ENCODE peak calls at places on chromosomes 16 and 17, in six cellular contexts. R is A549, W is neuronal stem cell, G is tibial nerve, H is choroid plexus epithelial cell, L is thoracic aorta. X is an unnamed sample.
A peak's percentile ranks its signal among the peaks of the same experiment; 100 is the strongest.

GRCh38 chr16:27718767-27719445 is 169.0 kb downstream of the KATNIP start:
- DNase-seq in R (no peak), W (peak; percentile 63), G (peak; percentile 52), H (no peak), L (no peak), X (peak; percentile 43)

GRCh38 chr17:38872671-38873385 is 3.0 kb downstream of the LASP1 start:
- DNase-seq in R (peak; percentile 61), W (no peak), G (no peak), H (no peak), L (no peak), X (no peak)

GRCh38 chr17:42850964-42851363 is at the start of gene AOC3:
- DNase-seq in R (no peak), W (no peak), G (no peak), H (no peak), L (no peak), X (peak; percentile 53)

GRCh38 chr17:77083547-77083946 is 57.2 kb upstream of the SEC14L1 start:
- DNase-seq in R (no peak), W (no peak), G (no peak), H (no peak), L (no peak), X (no peak)

GRCh38 chr17:5237541-5238016 is 2.9 kb upstream of the SCIMP start:
- DNase-seq in R (peak; percentile 90), W (peak; percentile 37), G (no peak), H (peak; percentile 66), L (no peak), X (peak; percentile 80)

GRCh38 chr17:60392845-60393702 is 1.1 kb upstream of the USP32 start:
- DNase-seq in R (peak; percentile 60), W (no peak), G (no peak), H (peak; percentile 86), L (no peak), X (no peak)

GRCh38 chr17:73064084-73064938 is 28.2 kb downstream of the SLC39A11 start:
- DNase-seq in R (no peak), W (no peak), G (no peak), H (peak; percentile 12), L (no peak), X (no peak)

GRCh38 chr17:42720996-42721583 is 23.8 kb downstream of the EZH1 start:
- DNase-seq in R (peak; percentile 77), W (peak; percentile 33), G (no peak), H (peak; percentile 85), L (no peak), X (no peak)

GRCh38 chr16:35431829-35432663 is 1972.6 kb downstream of the TP53TG3F start:
- DNase-seq in R (peak; percentile 8), W (no peak), G (no peak), H (no peak), L (no peak), X (no peak)

GRCh38 chr16:57620316-57621231 is 7.9 kb upstream of the ADGRG1 start:
- DNase-seq in R (no peak), W (no peak), G (peak; percentile 5), H (no peak), L (no peak), X (peak; percentile 46)

GRCh38 chr17:21162394-21162775 is 35.6 kb downstream of the DHRS7B start:
- DNase-seq in R (no peak), W (no peak), G (no peak), H (no peak), L (no peak), X (no peak)

GRCh38 chr17:66580178-66580577 is 254.7 kb upstream of the CACNG5 start:
- DNase-seq in R (peak; percentile 40), W (peak; percentile 40), G (no peak), H (peak; percentile 80), L (no peak), X (no peak)

GRCh38 chr16:64892843-64893242 is 229.0 kb downstream of the CDH11 start:
- DNase-seq in R (no peak), W (no peak), G (no peak), H (peak; percentile 91), L (no peak), X (no peak)

GRCh38 chr16:28883221-28883996 is 5.1 kb downstream of the ATP2A1 start:
- DNase-seq in R (no peak), W (no peak), G (no peak), H (no peak), L (no peak), X (peak; percentile 61)

GRCh38 chr17:59746849-59747445 is 39.5 kb downstream of the VMP1 start:
- DNase-seq in R (peak; percentile 82), W (no peak), G (no peak), H (peak; percentile 80), L (no peak), X (no peak)

GRCh38 chr17:82242977-82243647 is 14.3 kb downstream of the SLC16A3 start:
- DNase-seq in R (peak; percentile 53), W (no peak), G (peak; percentile 71), H (peak; percentile 91), L (no peak), X (peak; percentile 77)

GRCh38 chr16:87201777-87202176 is 115.4 kb downstream of the C16orf95 start:
- DNase-seq in R (no peak), W (no peak), G (no peak), H (no peak), L (no peak), X (no peak)

GRCh38 chr16:15988268-15989013 is 39.0 kb downstream of the ABCC1 start:
- DNase-seq in R (no peak), W (no peak), G (no peak), H (no peak), L (no peak), X (no peak)

GRCh38 chr17:45091778-45092425 is 30.8 kb downstream of the NMT1 start:
- DNase-seq in R (peak; percentile 57), W (no peak), G (no peak), H (peak; percentile 48), L (no peak), X (peak; percentile 21)

GRCh38 chr16:18800674-18801196 is 614 bp downstream of the ARL6IP1 start:
- DNase-seq in R (no peak), W (peak; percentile 48), G (no peak), H (peak; percentile 34), L (no peak), X (no peak)

GRCh38 chr17:39357978-39358377 is 43.4 kb downstream of the FBXL20 start:
- DNase-seq in R (peak; percentile 23), W (no peak), G (no peak), H (no peak), L (no peak), X (no peak)

GRCh38 chr16:11251525-11252481 is 4.2 kb downstream of the SOCS1 start:
- DNase-seq in R (no peak), W (no peak), G (no peak), H (peak; percentile 87), L (no peak), X (peak; percentile 85)

GRCh38 chr16:14364386-14365199 is 265.5 kb downstream of the PARN start:
- DNase-seq in R (peak; percentile 99), W (no peak), G (no peak), H (peak; percentile 92), L (no peak), X (no peak)

GRCh38 chr17:47207143-47208067 is 1.7 kb upstream of the MYL4 start:
- DNase-seq in R (no peak), W (no peak), G (no peak), H (no peak), L (no peak), X (no peak)

GRCh38 chr17:47205419-47205963 is 3.7 kb upstream of the MYL4 start:
- DNase-seq in R (no peak), W (no peak), G (peak; percentile 48), H (peak; percentile 93), L (no peak), X (peak; percentile 86)

GRCh38 chr17:47203984-47204721 is 5.0 kb upstream of the MYL4 start:
- DNase-seq in R (no peak), W (no peak), G (no peak), H (peak; percentile 25), L (no peak), X (no peak)

GRCh38 chr17:47201168-47201567 is 8.0 kb upstream of the MYL4 start:
- DNase-seq in R (no peak), W (no peak), G (no peak), H (no peak), L (no peak), X (no peak)

GRCh38 chr17:47204722-47205418 is 4.3 kb upstream of the MYL4 start:
- DNase-seq in R (no peak), W (no peak), G (no peak), H (no peak), L (no peak), X (no peak)
- H3K4me3 ChIP-seq in R (no peak overlapping the region), W (no peak overlapping the region), G (peak overlapping the region; percentile 22), H (no peak overlapping the region), L (peak overlapping the region; percentile 8), X (no peak overlapping the region)

GRCh38 chr16:23562505-23562904 is 5.0 kb downstream of the UBFD1 start:
- DNase-seq in R (no peak), W (no peak), G (no peak), H (no peak), L (no peak), X (peak; percentile 40)
- H3K4me3 ChIP-seq in R (no peak overlapping the region), W (no peak overlapping the region), G (no peak overlapping the region), H (no peak overlapping the region), L (no peak overlapping the region), X (no peak overlapping the region)

GRCh38 chr16:49278567-49278827 is 3.1 kb downstream of the CBLN1 start:
- DNase-seq in R (no peak), W (no peak), G (no peak), H (no peak), L (no peak), X (no peak)
- H3K4me3 ChIP-seq in R (no peak overlapping the region), W (no peak overlapping the region), G (no peak overlapping the region), H (no peak overlapping the region), L (no peak overlapping the region), X (no peak overlapping the region)

GRCh38 chr17:79833744-79834574 is 5.3 kb downstream of the CBX4 start:
- DNase-seq in R (no peak), W (no peak), G (no peak), H (no peak), L (no peak), X (peak; percentile 78)

GRCh38 chr17:79835470-79835899 is 3.8 kb downstream of the CBX4 start:
- DNase-seq in R (no peak), W (no peak), G (no peak), H (no peak), L (no peak), X (peak; percentile 81)

GRCh38 chr17:79833110-79833450 is 6.2 kb downstream of the CBX4 start:
- DNase-seq in R (no peak), W (no peak), G (no peak), H (no peak), L (no peak), X (no peak)

GRCh38 chr17:79835953-79836951 is 3.0 kb downstream of the CBX4 start:
- DNase-seq in R (peak; percentile 61), W (no peak), G (no peak), H (no peak), L (no peak), X (peak; percentile 85)

DNA sequence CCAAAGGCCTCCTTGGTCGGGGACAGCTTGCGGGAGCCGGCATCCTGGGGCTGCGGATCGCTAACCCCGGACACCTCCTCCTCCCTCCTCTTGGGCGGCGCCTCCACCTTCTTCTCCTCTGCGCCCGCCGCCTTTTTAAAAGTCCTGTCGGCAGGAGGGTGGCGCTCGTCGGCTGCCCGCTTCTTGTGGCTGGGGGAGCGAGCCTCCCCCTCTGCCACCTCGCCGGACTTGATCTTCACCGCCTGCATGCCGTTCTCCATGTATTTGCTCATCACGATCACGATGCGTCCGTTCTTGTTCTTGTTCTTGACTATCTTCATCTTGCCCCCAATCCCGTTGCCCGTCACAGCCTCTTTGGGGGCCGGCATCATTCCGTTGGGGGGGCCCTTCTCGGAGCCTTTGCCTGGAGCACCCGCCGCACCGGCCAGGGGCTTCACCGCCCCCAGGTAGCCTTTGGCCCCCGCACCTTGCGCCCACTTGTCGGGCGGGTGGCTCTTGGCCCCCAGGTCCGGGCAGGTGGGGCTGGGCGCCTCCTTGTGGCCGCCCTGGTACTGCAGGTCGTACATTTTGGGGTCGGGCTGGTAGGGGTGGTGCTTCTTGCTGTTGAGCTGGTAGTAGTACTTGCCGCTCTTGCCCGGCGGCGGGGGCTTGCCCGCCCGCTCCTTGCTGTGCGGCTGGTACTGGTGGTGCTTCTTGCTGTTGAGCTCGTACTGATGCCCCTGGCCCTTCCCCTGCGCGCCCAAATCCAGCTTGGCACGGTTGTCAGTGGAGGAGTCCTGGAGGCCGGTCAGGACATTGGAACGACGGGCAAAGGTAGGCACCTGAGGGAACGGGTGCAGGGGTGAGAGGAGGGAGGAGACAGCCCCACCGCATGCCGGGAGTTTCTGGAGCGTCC is 4.4 kb downstream of the CBX4 start:
- DNase-seq in R (peak; percentile 61), W (no peak), G (no peak), H (no peak), L (no peak), X (peak; percentile 82)
- H3K4me3 ChIP-seq in R (no peak overlapping the region), W (no peak overlapping the region), G (no peak overlapping the region), H (no peak overlapping the region), L (no peak overlapping the region), X (no peak overlapping the region)